ENCODE peak calls at places on chromosomes 12 and 14, in nine cellular contexts. J, Q, U, W, P, M, L, T and N are unnamed samples.

GRCh38 chr12:93946542-93947150 is 201.7 kb upstream of the PLXNC1 start:
- DNase-seq in J (no peak), Q (no peak), U (no peak), W (no peak), P (no peak), M (no peak), L (peak; percentile 57), T (peak; percentile 66), N (no peak)

GRCh38 chr14:54743382-54743781 is 159.2 kb downstream of the GCH1 start:
- DNase-seq in J (no peak), Q (no peak), U (no peak), W (no peak), P (no peak), M (no peak), L (no peak), T (no peak), N (no peak)

GRCh38 chr14:99320105-99320572 is 48.1 kb upstream of the BCL11B start:
- DNase-seq in J (peak; percentile 79), Q (peak; percentile 21), U (peak; percentile 22), W (peak; percentile 71), P (peak; percentile 68), M (peak; percentile 74), L (peak; percentile 59), T (peak; percentile 26), N (peak; percentile 52)

GRCh38 chr12:82034769-82035168 is 275.6 kb upstream of the PPFIA2 start:
- DNase-seq in J (no peak), Q (no peak), U (no peak), W (no peak), P (no peak), M (no peak), L (no peak), T (no peak), N (no peak)

GRCh38 chr12:131352296-131352900 is 358.5 kb upstream of the SFSWAP start:
- DNase-seq in J (no peak), Q (no peak), U (no peak), W (no peak), P (no peak), M (no peak), L (no peak), T (no peak), N (peak; percentile 46)

GRCh38 chr14:73426877-73427276 is 31.5 kb downstream of the NUMB start:
- DNase-seq in J (peak; percentile 38), Q (no peak), U (peak; percentile 8), W (no peak), P (no peak), M (no peak), L (no peak), T (no peak), N (no peak)

GRCh38 chr14:50520947-50521815 is 11.2 kb downstream of the MAP4K5 start:
- DNase-seq in J (no peak), Q (no peak), U (no peak), W (peak; percentile 66), P (no peak), M (no peak), L (peak; percentile 93), T (peak; percentile 93), N (no peak)

GRCh38 chr12:74105434-74105833 is 432.2 kb upstream of the ATXN7L3B start:
- DNase-seq in J (no peak), Q (no peak), U (no peak), W (no peak), P (no peak), M (no peak), L (peak; percentile 71), T (peak; percentile 69), N (no peak)

GRCh38 chr12:97464241-97465011 is 1.8 kb downstream of the RMST start:
- DNase-seq in J (no peak), Q (no peak), U (no peak), W (no peak), P (no peak), M (peak; percentile 48), L (no peak), T (no peak), N (no peak)

GRCh38 chr12:85301054-85301453 is 21.0 kb downstream of the ALX1 start:
- DNase-seq in J (no peak), Q (no peak), U (no peak), W (no peak), P (no peak), M (no peak), L (no peak), T (no peak), N (no peak)

GRCh38 chr12:19576421-19576925 is 137.2 kb downstream of the AEBP2 start:
- DNase-seq in J (no peak), Q (no peak), U (no peak), W (no peak), P (no peak), M (no peak), L (no peak), T (no peak), N (no peak)

GRCh38 chr14:104355101-104355691 is 216.8 kb downstream of the KIF26A start:
- DNase-seq in J (peak; percentile 48), Q (no peak), U (no peak), W (no peak), P (no peak), M (no peak), L (no peak), T (no peak), N (peak; percentile 65)

GRCh38 chr12:84912191-84913142 is at the start of gene SLC6A15:
- DNase-seq in J (peak; percentile 68), Q (no peak), U (peak; percentile 85), W (peak; percentile 85), P (no peak), M (peak; percentile 90), L (no peak), T (peak; percentile 88), N (no peak)

GRCh38 chr12:100963381-100963780 is 168.8 kb downstream of the ANO4 start:
- DNase-seq in J (no peak), Q (no peak), U (no peak), W (no peak), P (no peak), M (no peak), L (no peak), T (no peak), N (no peak)

GRCh38 chr12:107788690-107789458 is 14.4 kb downstream of the ASCL4 start:
- DNase-seq in J (no peak), Q (no peak), U (no peak), W (no peak), P (no peak), M (peak; percentile 3), L (no peak), T (no peak), N (peak; percentile 31)

GRCh38 chr14:56808314-56809201 is 1.7 kb downstream of the OTX2 start:
- DNase-seq in J (no peak), Q (no peak), U (peak; percentile 11), W (no peak), P (no peak), M (peak; percentile 57), L (no peak), T (no peak), N (no peak)

GRCh38 chr12:54032627-54033100 is at the start of gene HOXC5:
- DNase-seq in J (peak; percentile 72), Q (peak; percentile 51), U (peak; percentile 86), W (peak; percentile 87), P (peak; percentile 84), M (peak; percentile 85), L (peak; percentile 84), T (peak; percentile 53), N (no peak)
- H3K27ac ChIP-seq in J (no peak within 1 kb of the TSS), Q (no peak within 1 kb of the TSS), U (peak within 1 kb of the TSS; percentile 2), W (peak within 1 kb of the TSS; percentile 93), P (no peak within 1 kb of the TSS), M (no peak within 1 kb of the TSS), L (no peak within 1 kb of the TSS), T (peak within 1 kb of the TSS; percentile 33), N (peak within 1 kb of the TSS; percentile 14)

GRCh38 chr12:114311966-114312365 is 94.0 kb downstream of the TBX5 start:
- DNase-seq in J (no peak), Q (no peak), U (no peak), W (no peak), P (no peak), M (no peak), L (no peak), T (no peak), N (no peak)

GRCh38 chr12:114316076-114316475 is 89.9 kb downstream of the TBX5 start:
- DNase-seq in J (no peak), Q (no peak), U (no peak), W (peak; percentile 24), P (no peak), M (no peak), L (peak; percentile 47), T (no peak), N (no peak)

GRCh38 chr12:114314403-114314802 is 91.5 kb downstream of the TBX5 start:
- DNase-seq in J (no peak), Q (no peak), U (no peak), W (no peak), P (no peak), M (no peak), L (no peak), T (no peak), N (no peak)

GRCh38 chr12:114314974-114315720 is 90.8 kb downstream of the TBX5 start:
- DNase-seq in J (no peak), Q (no peak), U (no peak), W (no peak), P (no peak), M (no peak), L (no peak), T (no peak), N (no peak)

GRCh38 chr12:114313910-114314309 is 92.0 kb downstream of the TBX5 start:
- DNase-seq in J (no peak), Q (no peak), U (no peak), W (no peak), P (no peak), M (no peak), L (no peak), T (no peak), N (no peak)
- TF ChIP-seq CTCF in J (no peak), Q (no peak), U (no peak), W (no peak), P (no peak), M (peak; percentile 5), L (no peak), T (no peak), N (no peak)

GRCh38 chr14:105690671-105691070 is 164.3 kb downstream of the TMEM121 start:
- DNase-seq in J (no peak), Q (no peak), U (no peak), W (no peak), P (no peak), M (no peak), L (no peak), T (no peak), N (no peak)

GRCh38 chr14:105682956-105683570 is 156.7 kb downstream of the TMEM121 start:
- DNase-seq in J (no peak), Q (no peak), U (no peak), W (no peak), P (no peak), M (no peak), L (no peak), T (no peak), N (peak; percentile 31)

GRCh38 chr14:105689722-105690121 is 163.3 kb downstream of the TMEM121 start:
- DNase-seq in J (no peak), Q (no peak), U (no peak), W (no peak), P (no peak), M (no peak), L (no peak), T (no peak), N (no peak)

GRCh38 chr14:105685003-105685402 is 158.6 kb downstream of the TMEM121 start:
- DNase-seq in J (no peak), Q (no peak), U (no peak), W (no peak), P (no peak), M (no peak), L (no peak), T (no peak), N (no peak)
- H3K4me3 ChIP-seq in J (no peak overlapping the region), Q (no peak overlapping the region), U (no peak overlapping the region), W (no peak overlapping the region), P (no peak overlapping the region), M (no peak overlapping the region), L (no peak overlapping the region), T (no peak overlapping the region), N (no peak overlapping the region)

GRCh38 chr14:103347091-103347815 is 13.2 kb downstream of the EIF5 start:
- DNase-seq in J (no peak), Q (no peak), U (peak; percentile 18), W (no peak), P (no peak), M (no peak), L (no peak), T (no peak), N (no peak)
- H3K27ac ChIP-seq in J (no peak overlapping the region), Q (no peak overlapping the region), U (no peak overlapping the region), W (no peak overlapping the region), P (no peak overlapping the region), M (no peak overlapping the region), L (no peak overlapping the region), T (no peak overlapping the region), N (no peak overlapping the region)